ENCODE peak calls at places on chromosomes 7 and 10, in ten cellular contexts. One of them, this sample, is unnamed.
A peak's percentile ranks its signal among the peaks of the same experiment; 100 is the strongest.

GRCh38 chr10:110859947-110860376 is 11.8 kb upstream of the PDCD4 start:
- DNase-seq in choroid plexus epithelial cell: peak; percentile 93
- DNase-seq in HFF-Myc: peak; percentile 85
- DNase-seq in cardiac fibroblast: peak; percentile 87
- DNase-seq in neuronal stem cell: no peak
- DNase-seq in upper lobe of left lung: no peak
- DNase-seq in HepG2: no peak
- DNase-seq in SK-N-MC: no peak
- DNase-seq in OCI-LY7: peak; percentile 43
- DNase-seq in GM23338: no peak
- DNase-seq in this sample: peak; percentile 65

GRCh38 chr10:95289003-95289920 is 1.5 kb downstream of the PDLIM1 start:
- DNase-seq in choroid plexus epithelial cell: peak; percentile 45
- DNase-seq in HFF-Myc: no peak
- DNase-seq in cardiac fibroblast: peak; percentile 53
- DNase-seq in neuronal stem cell: no peak
- DNase-seq in upper lobe of left lung: no peak
- DNase-seq in HepG2: no peak
- DNase-seq in SK-N-MC: no peak
- DNase-seq in OCI-LY7: peak; percentile 41
- DNase-seq in GM23338: peak; percentile 82
- DNase-seq in this sample: no peak

GRCh38 chr7:151076863-151077704 is 3.5 kb downstream of the FASTK start:
- DNase-seq in choroid plexus epithelial cell: no peak
- DNase-seq in HFF-Myc: no peak
- DNase-seq in cardiac fibroblast: peak; percentile 23
- DNase-seq in neuronal stem cell: no peak
- DNase-seq in upper lobe of left lung: peak; percentile 84
- DNase-seq in HepG2: no peak
- DNase-seq in SK-N-MC: no peak
- DNase-seq in OCI-LY7: no peak
- DNase-seq in GM23338: peak; percentile 85
- DNase-seq in this sample: no peak

GRCh38 chr7:69429817-69430501 is 168.3 kb upstream of the AUTS2 start:
- DNase-seq in choroid plexus epithelial cell: no peak
- DNase-seq in HFF-Myc: no peak
- DNase-seq in cardiac fibroblast: peak; percentile 58
- DNase-seq in neuronal stem cell: no peak
- DNase-seq in upper lobe of left lung: peak; percentile 86
- DNase-seq in HepG2: no peak
- DNase-seq in SK-N-MC: no peak
- DNase-seq in OCI-LY7: no peak
- DNase-seq in GM23338: peak; percentile 43
- DNase-seq in this sample: no peak

GRCh38 chr7:140723002-140723401 is 26.5 kb downstream of the NDUFB2 start:
- DNase-seq in choroid plexus epithelial cell: no peak
- DNase-seq in HFF-Myc: no peak
- DNase-seq in cardiac fibroblast: no peak
- DNase-seq in neuronal stem cell: no peak
- DNase-seq in upper lobe of left lung: no peak
- DNase-seq in HepG2: no peak
- DNase-seq in SK-N-MC: no peak
- DNase-seq in OCI-LY7: no peak
- DNase-seq in GM23338: no peak
- DNase-seq in this sample: no peak

GRCh38 chr7:143900230-143900766 is 1.7 kb downstream of the TCAF1 start:
- DNase-seq in choroid plexus epithelial cell: peak; percentile 60
- DNase-seq in HFF-Myc: no peak
- DNase-seq in cardiac fibroblast: no peak
- DNase-seq in neuronal stem cell: no peak
- DNase-seq in upper lobe of left lung: no peak
- DNase-seq in HepG2: peak; percentile 95
- DNase-seq in SK-N-MC: no peak
- DNase-seq in OCI-LY7: no peak
- DNase-seq in GM23338: no peak
- DNase-seq in this sample: peak; percentile 47

GRCh38 chr10:74786126-74786525 is 40.3 kb upstream of the KAT6B start:
- DNase-seq in choroid plexus epithelial cell: no peak
- DNase-seq in HFF-Myc: no peak
- DNase-seq in cardiac fibroblast: no peak
- DNase-seq in neuronal stem cell: no peak
- DNase-seq in upper lobe of left lung: no peak
- DNase-seq in HepG2: no peak
- DNase-seq in SK-N-MC: no peak
- DNase-seq in OCI-LY7: no peak
- DNase-seq in GM23338: no peak
- DNase-seq in this sample: no peak

GRCh38 chr7:90155206-90155605 is 937 bp downstream of the STEAP1 start:
- DNase-seq in choroid plexus epithelial cell: no peak
- DNase-seq in HFF-Myc: no peak
- DNase-seq in cardiac fibroblast: peak; percentile 24
- DNase-seq in neuronal stem cell: no peak
- DNase-seq in upper lobe of left lung: no peak
- DNase-seq in HepG2: no peak
- DNase-seq in SK-N-MC: no peak
- DNase-seq in OCI-LY7: no peak
- DNase-seq in GM23338: no peak
- DNase-seq in this sample: no peak

GRCh38 chr10:100826983-100827818 is 81.8 kb downstream of the PAX2 start:
- DNase-seq in choroid plexus epithelial cell: no peak
- DNase-seq in HFF-Myc: no peak
- DNase-seq in cardiac fibroblast: no peak
- DNase-seq in neuronal stem cell: no peak
- DNase-seq in upper lobe of left lung: peak; percentile 88
- DNase-seq in HepG2: no peak
- DNase-seq in SK-N-MC: no peak
- DNase-seq in OCI-LY7: no peak
- DNase-seq in GM23338: peak; percentile 61
- DNase-seq in this sample: no peak

GRCh38 chr10:100825325-100825875 is 80.0 kb downstream of the PAX2 start:
- DNase-seq in choroid plexus epithelial cell: no peak
- DNase-seq in HFF-Myc: no peak
- DNase-seq in cardiac fibroblast: no peak
- DNase-seq in neuronal stem cell: no peak
- DNase-seq in upper lobe of left lung: no peak
- DNase-seq in HepG2: no peak
- DNase-seq in SK-N-MC: no peak
- DNase-seq in OCI-LY7: no peak
- DNase-seq in GM23338: no peak
- DNase-seq in this sample: no peak

GRCh38 chr10:100825946-100826660 is 80.7 kb downstream of the PAX2 start:
- DNase-seq in choroid plexus epithelial cell: no peak
- DNase-seq in HFF-Myc: no peak
- DNase-seq in cardiac fibroblast: no peak
- DNase-seq in neuronal stem cell: no peak
- DNase-seq in upper lobe of left lung: no peak
- DNase-seq in HepG2: no peak
- DNase-seq in SK-N-MC: no peak
- DNase-seq in OCI-LY7: peak; percentile 33
- DNase-seq in GM23338: no peak
- DNase-seq in this sample: no peak

GRCh38 chr10:100827819-100828743 is 82.7 kb downstream of the PAX2 start:
- DNase-seq in choroid plexus epithelial cell: no peak
- DNase-seq in HFF-Myc: no peak
- DNase-seq in cardiac fibroblast: no peak
- DNase-seq in neuronal stem cell: peak; percentile 62
- DNase-seq in upper lobe of left lung: peak; percentile 90
- DNase-seq in HepG2: no peak
- DNase-seq in SK-N-MC: no peak
- DNase-seq in OCI-LY7: no peak
- DNase-seq in GM23338: peak; percentile 77
- DNase-seq in this sample: no peak

GRCh38 chr10:100826661-100826982 is 81.2 kb downstream of the PAX2 start:
- DNase-seq in choroid plexus epithelial cell: no peak
- DNase-seq in HFF-Myc: no peak
- DNase-seq in cardiac fibroblast: no peak
- DNase-seq in neuronal stem cell: no peak
- DNase-seq in upper lobe of left lung: peak; percentile 88
- DNase-seq in HepG2: no peak
- DNase-seq in SK-N-MC: no peak
- DNase-seq in OCI-LY7: no peak
- DNase-seq in GM23338: no peak
- DNase-seq in this sample: no peak
- H3K4me3 ChIP-seq in choroid plexus epithelial cell: no peak overlapping the region
- H3K4me3 ChIP-seq in HFF-Myc: no peak overlapping the region
- H3K4me3 ChIP-seq in cardiac fibroblast: no peak overlapping the region
- H3K4me3 ChIP-seq in neuronal stem cell: no peak overlapping the region
- H3K4me3 ChIP-seq in upper lobe of left lung: peak overlapping the region; percentile 40
- H3K4me3 ChIP-seq in HepG2: peak overlapping the region; percentile 57
- H3K4me3 ChIP-seq in SK-N-MC: no peak overlapping the region
- H3K4me3 ChIP-seq in OCI-LY7: no peak overlapping the region
- H3K4me3 ChIP-seq in GM23338: peak overlapping the region; percentile 52
- H3K4me3 ChIP-seq in this sample: no peak overlapping the region

GRCh38 chr7:13990984-13991790 is 1.7 kb upstream of the ETV1 start:
- DNase-seq in choroid plexus epithelial cell: peak; percentile 99
- DNase-seq in HFF-Myc: peak; percentile 97
- DNase-seq in cardiac fibroblast: peak; percentile 99
- DNase-seq in neuronal stem cell: peak; percentile 96
- DNase-seq in upper lobe of left lung: peak; percentile 93
- DNase-seq in HepG2: peak; percentile 24
- DNase-seq in SK-N-MC: peak; percentile 74
- DNase-seq in OCI-LY7: no peak
- DNase-seq in GM23338: peak; percentile 99
- DNase-seq in this sample: peak; percentile 98

GRCh38 chr7:13989944-13990295 is 454 bp upstream of the ETV1 start:
- DNase-seq in choroid plexus epithelial cell: no peak
- DNase-seq in HFF-Myc: no peak
- DNase-seq in cardiac fibroblast: no peak
- DNase-seq in neuronal stem cell: no peak
- DNase-seq in upper lobe of left lung: no peak
- DNase-seq in HepG2: no peak
- DNase-seq in SK-N-MC: no peak
- DNase-seq in OCI-LY7: no peak
- DNase-seq in GM23338: no peak
- DNase-seq in this sample: peak; percentile 3

GRCh38 chr7:13991791-13992620 is 2.5 kb upstream of the ETV1 start:
- DNase-seq in choroid plexus epithelial cell: no peak
- DNase-seq in HFF-Myc: no peak
- DNase-seq in cardiac fibroblast: no peak
- DNase-seq in neuronal stem cell: no peak
- DNase-seq in upper lobe of left lung: no peak
- DNase-seq in HepG2: no peak
- DNase-seq in SK-N-MC: no peak
- DNase-seq in OCI-LY7: no peak
- DNase-seq in GM23338: no peak
- DNase-seq in this sample: no peak

GRCh38 chr7:13989138-13989943 is at the start of gene ETV1:
- DNase-seq in choroid plexus epithelial cell: peak; percentile 86
- DNase-seq in HFF-Myc: no peak
- DNase-seq in cardiac fibroblast: peak; percentile 77
- DNase-seq in neuronal stem cell: peak; percentile 86
- DNase-seq in upper lobe of left lung: peak; percentile 82
- DNase-seq in HepG2: peak; percentile 14
- DNase-seq in SK-N-MC: no peak
- DNase-seq in OCI-LY7: no peak
- DNase-seq in GM23338: peak; percentile 98
- DNase-seq in this sample: peak; percentile 74

DNA sequence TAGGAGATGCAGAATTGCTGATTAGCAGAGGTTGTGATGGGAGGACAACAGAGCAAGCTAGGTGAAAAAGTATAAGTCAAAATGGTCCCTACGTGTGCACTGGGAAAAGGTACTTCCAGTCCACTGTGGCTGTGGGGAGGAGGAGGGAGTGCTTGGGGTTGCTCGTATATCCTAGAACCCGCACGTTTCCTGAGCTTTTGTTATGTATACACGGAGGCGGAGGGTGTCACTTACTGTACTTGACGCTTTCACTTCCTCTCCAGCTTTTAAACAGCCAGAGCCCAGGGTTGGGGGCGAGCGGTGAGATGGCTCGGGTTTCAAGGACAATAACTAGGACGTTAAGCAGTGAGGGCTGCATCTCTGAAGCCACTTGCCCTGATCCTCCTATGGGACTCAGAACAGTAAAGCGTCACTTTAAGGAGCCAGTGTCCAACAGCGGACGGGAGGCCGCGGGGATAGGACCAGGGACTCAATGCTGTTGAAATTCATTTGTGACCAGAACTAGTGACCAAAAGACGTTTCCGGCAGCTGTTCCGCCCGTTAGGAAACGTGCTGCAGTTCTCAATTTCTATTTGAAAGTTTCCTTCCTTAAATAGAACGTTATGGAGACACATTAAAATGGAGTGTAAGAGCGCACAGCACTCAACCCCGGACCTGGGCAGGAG is 985 bp upstream of the ETV1 start:
- DNase-seq in choroid plexus epithelial cell: peak; percentile 56
- DNase-seq in HFF-Myc: peak; percentile 64
- DNase-seq in cardiac fibroblast: peak; percentile 69
- DNase-seq in neuronal stem cell: peak; percentile 66
- DNase-seq in upper lobe of left lung: no peak
- DNase-seq in HepG2: peak; percentile 0
- DNase-seq in SK-N-MC: no peak
- DNase-seq in OCI-LY7: no peak
- DNase-seq in GM23338: peak; percentile 96
- DNase-seq in this sample: peak; percentile 53
- H3K4me3 ChIP-seq in choroid plexus epithelial cell: peak overlapping the region; percentile 87
- H3K4me3 ChIP-seq in HFF-Myc: peak overlapping the region; percentile 49
- H3K4me3 ChIP-seq in cardiac fibroblast: peak overlapping the region; percentile 80
- H3K4me3 ChIP-seq in neuronal stem cell: peak overlapping the region; percentile 58
- H3K4me3 ChIP-seq in upper lobe of left lung: peak overlapping the region; percentile 57
- H3K4me3 ChIP-seq in HepG2: peak overlapping the region; percentile 43
- H3K4me3 ChIP-seq in SK-N-MC: peak overlapping the region; percentile 94
- H3K4me3 ChIP-seq in OCI-LY7: no peak overlapping the region
- H3K4me3 ChIP-seq in GM23338: peak overlapping the region; percentile 67
- H3K4me3 ChIP-seq in this sample: peak overlapping the region; percentile 88

GRCh38 chr10:58515296-58515956 is 2.8 kb downstream of the BICC1 start:
- DNase-seq in choroid plexus epithelial cell: no peak
- DNase-seq in HFF-Myc: no peak
- DNase-seq in cardiac fibroblast: peak; percentile 32
- DNase-seq in neuronal stem cell: no peak
- DNase-seq in upper lobe of left lung: no peak
- DNase-seq in HepG2: no peak
- DNase-seq in SK-N-MC: no peak
- DNase-seq in OCI-LY7: no peak
- DNase-seq in GM23338: no peak
- DNase-seq in this sample: no peak

GRCh38 chr10:58518775-58519174 is 6.1 kb downstream of the BICC1 start:
- DNase-seq in choroid plexus epithelial cell: no peak
- DNase-seq in HFF-Myc: no peak
- DNase-seq in cardiac fibroblast: peak; percentile 25
- DNase-seq in neuronal stem cell: no peak
- DNase-seq in upper lobe of left lung: no peak
- DNase-seq in HepG2: no peak
- DNase-seq in SK-N-MC: no peak
- DNase-seq in OCI-LY7: no peak
- DNase-seq in GM23338: no peak
- DNase-seq in this sample: no peak

GRCh38 chr10:58517071-58517470 is 4.4 kb downstream of the BICC1 start:
- DNase-seq in choroid plexus epithelial cell: no peak
- DNase-seq in HFF-Myc: no peak
- DNase-seq in cardiac fibroblast: no peak
- DNase-seq in neuronal stem cell: no peak
- DNase-seq in upper lobe of left lung: no peak
- DNase-seq in HepG2: no peak
- DNase-seq in SK-N-MC: no peak
- DNase-seq in OCI-LY7: no peak
- DNase-seq in GM23338: no peak
- DNase-seq in this sample: no peak

GRCh38 chr10:58516118-58516517 is 3.4 kb downstream of the BICC1 start:
- DNase-seq in choroid plexus epithelial cell: no peak
- DNase-seq in HFF-Myc: no peak
- DNase-seq in cardiac fibroblast: no peak
- DNase-seq in neuronal stem cell: no peak
- DNase-seq in upper lobe of left lung: no peak
- DNase-seq in HepG2: no peak
- DNase-seq in SK-N-MC: no peak
- DNase-seq in OCI-LY7: no peak
- DNase-seq in GM23338: no peak
- DNase-seq in this sample: no peak

DNA sequence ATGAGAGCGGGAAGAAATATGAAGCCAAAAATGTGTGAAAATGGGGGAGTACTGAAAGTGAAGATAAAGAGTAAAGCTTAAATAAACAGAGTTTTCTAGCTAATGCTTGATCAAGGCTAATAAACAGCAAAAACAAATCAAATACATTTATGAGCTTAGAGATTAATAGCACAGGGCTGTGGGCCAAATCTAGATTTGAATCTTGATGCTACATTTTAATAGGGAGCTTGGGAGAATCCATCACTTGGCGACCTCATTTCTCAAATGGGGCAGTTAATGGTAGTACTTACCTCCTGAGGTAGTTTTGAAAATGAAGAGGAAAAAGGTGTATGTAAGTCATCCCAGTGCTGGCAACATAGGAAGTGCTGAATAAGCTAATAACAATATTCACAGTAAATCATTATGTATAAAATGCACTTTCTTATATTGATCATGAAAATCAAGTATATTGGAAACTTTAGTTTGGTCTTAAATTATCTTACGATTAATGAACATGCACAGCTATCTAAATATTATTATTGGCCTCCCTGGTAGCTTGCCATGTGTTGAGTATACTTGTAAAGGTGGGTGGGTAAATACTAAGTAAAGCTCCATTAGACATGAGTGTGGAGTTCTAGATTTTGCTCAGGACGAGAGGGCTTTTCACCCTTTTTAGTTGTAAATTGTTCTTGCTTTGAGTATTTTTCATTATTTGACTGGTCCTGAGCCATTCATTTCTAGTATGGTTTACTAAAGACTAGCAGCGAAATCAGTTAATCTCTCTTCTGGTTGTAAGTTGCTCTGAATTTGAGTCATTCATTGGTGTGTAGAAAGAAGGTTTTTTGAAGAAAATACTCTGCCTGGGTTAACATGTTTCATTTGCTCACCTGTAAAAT is 5.0 kb downstream of the BICC1 start:
- DNase-seq in choroid plexus epithelial cell: no peak
- DNase-seq in HFF-Myc: no peak
- DNase-seq in cardiac fibroblast: no peak
- DNase-seq in neuronal stem cell: no peak
- DNase-seq in upper lobe of left lung: no peak
- DNase-seq in HepG2: no peak
- DNase-seq in SK-N-MC: no peak
- DNase-seq in OCI-LY7: no peak
- DNase-seq in GM23338: no peak
- DNase-seq in this sample: no peak
- H3K4me3 ChIP-seq in choroid plexus epithelial cell: no peak overlapping the region
- H3K4me3 ChIP-seq in HFF-Myc: no peak overlapping the region
- H3K4me3 ChIP-seq in cardiac fibroblast: no peak overlapping the region
- H3K4me3 ChIP-seq in neuronal stem cell: no peak overlapping the region
- H3K4me3 ChIP-seq in upper lobe of left lung: no peak overlapping the region
- H3K4me3 ChIP-seq in HepG2: no peak overlapping the region
- H3K4me3 ChIP-seq in SK-N-MC: no peak overlapping the region
- H3K4me3 ChIP-seq in OCI-LY7: no peak overlapping the region
- H3K4me3 ChIP-seq in GM23338: no peak overlapping the region
- H3K4me3 ChIP-seq in this sample: no peak overlapping the region

GRCh38 chr10:129945941-129946760 is 17.9 kb downstream of the EBF3 start:
- DNase-seq in choroid plexus epithelial cell: no peak
- DNase-seq in HFF-Myc: no peak
- DNase-seq in cardiac fibroblast: peak; percentile 92
- DNase-seq in neuronal stem cell: no peak
- DNase-seq in upper lobe of left lung: peak; percentile 65
- DNase-seq in HepG2: no peak
- DNase-seq in SK-N-MC: no peak
- DNase-seq in OCI-LY7: no peak
- DNase-seq in GM23338: no peak
- DNase-seq in this sample: no peak
- H3K4me3 ChIP-seq in choroid plexus epithelial cell: no peak overlapping the region
- H3K4me3 ChIP-seq in HFF-Myc: no peak overlapping the region
- H3K4me3 ChIP-seq in cardiac fibroblast: peak overlapping the region; percentile 25
- H3K4me3 ChIP-seq in neuronal stem cell: no peak overlapping the region
- H3K4me3 ChIP-seq in upper lobe of left lung: no peak overlapping the region
- H3K4me3 ChIP-seq in HepG2: no peak overlapping the region
- H3K4me3 ChIP-seq in SK-N-MC: peak overlapping the region; percentile 61
- H3K4me3 ChIP-seq in OCI-LY7: no peak overlapping the region
- H3K4me3 ChIP-seq in GM23338: no peak overlapping the region
- H3K4me3 ChIP-seq in this sample: no peak overlapping the region